ENCODE peak calls at places on chromosomes 7 and 10, in seven cellular contexts. E is activated T-helper 1 cell treated with anti-CD3 and anti-CD28 coated beads, Interleukin-2, amount 50 U/mL, for 16 hours; T is fibroblast of the conjunctiva; O is astrocyte of the spinal cord; M is activated CD8-positive, alpha-beta memory T cell treated with anti-CD3 and anti-CD28 coated beads, Interleukin-2, amount 50 U/mL, for 4 hours; W is NCI-H1105; Z is foreskin fibroblast. A is an unnamed sample.

GRCh38 chr7:63925626-63926460 is 72.8 kb upstream of the ZNF722 start:
- DNase-seq in E (peak; percentile 69), T (no peak), O (no peak), M (peak; percentile 90), W (peak; percentile 94), Z (peak; percentile 2), A (no peak)

GRCh38 chr10:70355234-70356021 is 27.0 kb downstream of the LRRC20 start:
- DNase-seq in E (no peak), T (no peak), O (no peak), M (no peak), W (no peak), Z (no peak), A (no peak)

GRCh38 chr7:112135815-112136706 is 70.1 kb downstream of the DOCK4 start:
- DNase-seq in E (no peak), T (no peak), O (no peak), M (no peak), W (no peak), Z (no peak), A (no peak)

GRCh38 chr10:53702489-53702888 is 929.9 kb upstream of the MBL2 start:
- DNase-seq in E (no peak), T (no peak), O (no peak), M (no peak), W (no peak), Z (no peak), A (no peak)

GRCh38 chr10:70475661-70476060 is 2.9 kb upstream of the PALD1 start:
- DNase-seq in E (no peak), T (no peak), O (no peak), M (no peak), W (no peak), Z (no peak), A (no peak)

GRCh38 chr7:121329460-121330052 is 756 bp downstream of the WNT16 start:
- DNase-seq in E (no peak), T (no peak), O (peak; percentile 32), M (no peak), W (peak; percentile 70), Z (peak; percentile 61), A (no peak)

GRCh38 chr10:113132651-113133088 is 182.6 kb downstream of the TCF7L2 start:
- DNase-seq in E (no peak), T (no peak), O (no peak), M (no peak), W (no peak), Z (peak; percentile 50), A (no peak)

GRCh38 chr7:131722371-131722770 is 165.9 kb upstream of the PODXL start:
- DNase-seq in E (no peak), T (no peak), O (no peak), M (no peak), W (no peak), Z (no peak), A (no peak)

GRCh38 chr7:78111384-78111783 is 312.8 kb downstream of the PHTF2 start:
- DNase-seq in E (no peak), T (no peak), O (no peak), M (no peak), W (no peak), Z (no peak), A (no peak)

GRCh38 chr7:37448057-37448636 is 517 bp downstream of the ELMO1 start:
- DNase-seq in E (peak; percentile 5), T (no peak), O (no peak), M (peak; percentile 47), W (no peak), Z (peak; percentile 1), A (no peak)

GRCh38 chr10:6823770-6824169 is 243.7 kb upstream of the PRKCQ start:
- DNase-seq in E (no peak), T (no peak), O (no peak), M (no peak), W (no peak), Z (peak; percentile 29), A (no peak)